ENCODE peak calls at places on chromosomes 5 and 9, in ten cellular contexts. G, V, I, H, Q, W, Y, L, K and E are unnamed samples.

GRCh38 chr9:117723986-117724654 is 19.9 kb downstream of the TLR4 start:
- DNase-seq in K (no peak), L (no peak), I (no peak), H (no peak), Q (no peak), G (no peak), Y (no peak), V (no peak), W (no peak), E (no peak)

GRCh38 chr9:18935521-18935920 is 97.5 kb downstream of the SAXO1 start:
- DNase-seq in Q (no peak), H (no peak), L (no peak), V (no peak), Y (no peak), I (no peak), G (no peak), K (no peak), W (peak), E (no peak)

GRCh38 chr5:9350301-9350797 is 195.5 kb downstream of the SEMA5A start:
- DNase-seq in Y (no peak), V (no peak), L (no peak), I (no peak), G (no peak), Q (no peak), W (peak), K (no peak), H (no peak), E (no peak)

GRCh38 chr5:111589320-111589719 is 77.0 kb upstream of the STARD4 start:
- DNase-seq in K (no peak), H (no peak), I (no peak), Y (peak), L (no peak), W (no peak), Q (no peak), G (no peak), V (no peak), E (no peak)

GRCh38 chr9:100641166-100641565 is 63.3 kb downstream of the CAVIN4 start:
- DNase-seq in Q (no peak), W (no peak), H (no peak), L (no peak), V (no peak), K (no peak), G (no peak), Y (no peak), I (no peak), E (no peak)

GRCh38 chr9:29039258-29039657 is 1466.0 kb upstream of the C9orf72 start:
- DNase-seq in G (no peak), W (no peak), Q (no peak), K (peak), Y (no peak), H (no peak), V (no peak), I (no peak), L (no peak), E (no peak)

GRCh38 chr9:129338701-129339445 is 160.8 kb upstream of the IER5L start:
- DNase-seq in H (no peak), I (no peak), K (no peak), V (no peak), Q (no peak), L (no peak), W (peak), G (no peak), Y (no peak), E (no peak)

GRCh38 chr9:123335227-123335985 is 20.6 kb upstream of the CRB2 start:
- DNase-seq in V (no peak), H (no peak), K (peak), G (no peak), W (peak), Q (no peak), Y (no peak), L (peak), I (no peak), E (no peak)

GRCh38 chr5:93141969-93142368 is 439.1 kb downstream of the NR2F1-AS1 start:
- DNase-seq in I (no peak), W (peak), K (no peak), H (no peak), Y (no peak), Q (no peak), G (no peak), V (no peak), L (no peak), E (no peak)

GRCh38 chr9:80679920-80680319 is 1009.4 kb downstream of the TLE1 start:
- DNase-seq in H (no peak), I (no peak), V (no peak), Y (no peak), K (peak), L (no peak), W (no peak), Q (no peak), G (no peak), E (no peak)

DNA sequence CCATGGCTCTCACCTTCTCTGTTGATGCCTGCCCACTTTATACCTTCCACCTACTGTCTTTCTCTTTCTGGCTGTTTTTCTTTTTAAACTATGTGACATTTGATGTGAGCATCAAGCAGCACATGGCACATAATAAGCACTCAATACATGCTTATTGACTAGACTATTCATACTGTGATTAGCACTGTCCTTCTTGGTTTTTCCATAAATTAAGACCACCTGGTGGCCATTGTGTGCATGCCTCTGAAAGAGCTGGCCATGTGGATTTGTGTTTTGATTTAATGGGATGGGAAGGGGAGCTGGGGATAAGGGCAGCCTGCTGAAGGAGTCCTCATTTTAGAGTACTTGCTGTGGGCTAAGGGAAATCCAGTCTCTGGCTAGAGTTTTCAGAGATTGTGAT is 79.4 kb downstream of the ARHGEF28 start:
- DNase-seq in G (no peak), W (no peak), H (no peak), Q (no peak), L (no peak), Y (no peak), V (no peak), K (no peak), I (no peak), E (no peak)
- TF ChIP-seq CTCF in G (no peak), W (no peak), H (no peak), Q (no peak), L (no peak), Y (no peak), V (no peak), K (no peak), I (no peak), E (no peak)

GRCh38 chr9:120894404-120895226 is 17.6 kb upstream of the PHF19 start:
- DNase-seq in G (no peak), L (peak), Q (no peak), W (no peak), K (no peak), I (no peak), Y (no peak), V (no peak), H (no peak), E (no peak)
- H3K4me3 ChIP-seq in G (peak), L (no peak), Q (no peak), W (no peak), K (no peak), I (no peak), Y (peak), V (peak), H (peak), E (no peak)

DNA sequence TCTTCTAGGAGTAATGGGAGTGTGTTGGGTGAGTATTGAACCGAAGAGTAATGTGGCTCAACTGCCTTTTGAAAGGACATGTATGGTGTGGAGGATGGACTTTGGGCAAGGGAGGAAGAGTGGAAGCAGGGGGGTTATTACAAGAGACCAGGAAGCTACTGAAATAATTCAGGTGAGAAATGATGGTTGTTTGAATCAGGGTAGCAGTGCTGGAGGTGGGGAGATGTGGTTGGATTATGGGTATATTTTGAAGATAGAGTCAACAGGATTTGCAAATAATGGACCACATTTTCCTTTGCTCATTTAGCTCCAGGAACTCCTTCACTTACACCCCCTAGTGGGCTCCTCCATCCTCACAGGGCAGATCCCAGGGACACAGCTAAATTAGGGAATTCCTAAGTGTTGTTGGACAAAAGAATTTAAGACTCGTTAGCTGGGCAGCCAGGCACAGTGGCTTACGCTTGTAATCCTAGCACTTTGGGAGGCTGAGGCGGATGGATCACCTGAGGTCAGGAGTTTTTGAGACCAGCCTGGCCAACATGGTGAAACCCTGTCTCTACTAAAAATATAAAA is 1.2 kb upstream of the SLC4A9 start:
- DNase-seq in I (no peak), L (no peak), G (no peak), Q (no peak), Y (no peak), H (no peak), V (no peak), W (peak), K (no peak), E (no peak)
- TF ChIP-seq CTCF in I (no peak), L (no peak), G (peak), Q (peak), Y (peak), H (peak), V (no peak), W (peak), K (peak), E (peak)

GRCh38 chr9:88643931-88644330 is 109.0 kb downstream of the NXNL2 start:
- DNase-seq in Y (no peak), W (no peak), K (no peak), H (no peak), V (no peak), G (no peak), Q (no peak), I (no peak), L (no peak), E (no peak)

GRCh38 chr9:88642333-88642732 is 107.4 kb downstream of the NXNL2 start:
- DNase-seq in Q (no peak), Y (no peak), L (no peak), H (no peak), V (no peak), W (no peak), K (no peak), G (no peak), I (no peak), E (no peak)

GRCh38 chr9:88646539-88646938 is 111.6 kb downstream of the NXNL2 start:
- DNase-seq in Y (no peak), V (no peak), W (no peak), L (no peak), G (no peak), I (no peak), K (no peak), Q (no peak), H (no peak), E (no peak)

GRCh38 chr9:88645869-88646204 is 110.9 kb downstream of the NXNL2 start:
- DNase-seq in H (no peak), I (no peak), K (no peak), G (no peak), V (no peak), W (no peak), L (no peak), Y (no peak), Q (no peak), E (no peak)

GRCh38 chr9:88645172-88645868 is 110.3 kb downstream of the NXNL2 start:
- DNase-seq in L (no peak), G (no peak), K (no peak), V (no peak), I (no peak), Y (no peak), H (no peak), W (peak), Q (no peak), E (no peak)
- H3K4me3 ChIP-seq in L (no peak), G (no peak), K (no peak), V (no peak), I (no peak), Y (no peak), H (no peak), W (no peak), Q (no peak), E (peak)

GRCh38 chr5:6830643-6831239 is 117.5 kb downstream of the TENT4A start:
- DNase-seq in H (no peak), W (no peak), G (no peak), V (no peak), I (no peak), Y (no peak), Q (no peak), L (no peak), K (no peak), E (no peak)

GRCh38 chr5:6832994-6833393 is 119.8 kb downstream of the TENT4A start:
- DNase-seq in K (no peak), G (no peak), H (no peak), W (no peak), Q (no peak), V (no peak), Y (no peak), L (no peak), I (no peak), E (no peak)

GRCh38 chr5:6833406-6833805 is 120.2 kb downstream of the TENT4A start:
- DNase-seq in Q (no peak), L (no peak), Y (no peak), V (no peak), K (no peak), G (no peak), H (no peak), I (no peak), W (no peak), E (no peak)

GRCh38 chr5:6832272-6832671 is 119.0 kb downstream of the TENT4A start:
- DNase-seq in Y (no peak), L (no peak), G (no peak), V (no peak), K (no peak), W (no peak), H (no peak), I (no peak), Q (no peak), E (no peak)

GRCh38 chr5:6831678-6832077 is 118.4 kb downstream of the TENT4A start:
- DNase-seq in Q (no peak), H (no peak), I (no peak), L (no peak), G (no peak), Y (no peak), K (no peak), V (no peak), W (no peak), E (no peak)
- TF ChIP-seq CTCF in Q (no peak), H (no peak), I (no peak), L (no peak), G (no peak), Y (no peak), K (no peak), V (no peak), W (no peak), E (peak)

GRCh38 chr9:136700309-136700708 is 12.1 kb upstream of the DIPK1B start:
- DNase-seq in L (no peak), Q (no peak), I (no peak), K (no peak), Y (no peak), W (peak), V (no peak), H (no peak), G (no peak), E (no peak)

GRCh38 chr9:136698681-136699246 is 11.5 kb upstream of the AGPAT2 start:
- DNase-seq in W (no peak), L (no peak), K (no peak), V (no peak), G (no peak), I (no peak), Q (no peak), H (no peak), Y (no peak), E (no peak)

GRCh38 chr9:136701665-136702048 is 10.7 kb upstream of the DIPK1B start:
- DNase-seq in Y (no peak), W (no peak), I (no peak), L (no peak), K (no peak), H (no peak), G (no peak), V (no peak), Q (no peak), E (no peak)

GRCh38 chr9:136703231-136703870 is 9.0 kb upstream of the DIPK1B start:
- DNase-seq in Q (no peak), V (no peak), L (no peak), I (no peak), Y (no peak), K (no peak), G (no peak), W (no peak), H (no peak), E (no peak)

DNA sequence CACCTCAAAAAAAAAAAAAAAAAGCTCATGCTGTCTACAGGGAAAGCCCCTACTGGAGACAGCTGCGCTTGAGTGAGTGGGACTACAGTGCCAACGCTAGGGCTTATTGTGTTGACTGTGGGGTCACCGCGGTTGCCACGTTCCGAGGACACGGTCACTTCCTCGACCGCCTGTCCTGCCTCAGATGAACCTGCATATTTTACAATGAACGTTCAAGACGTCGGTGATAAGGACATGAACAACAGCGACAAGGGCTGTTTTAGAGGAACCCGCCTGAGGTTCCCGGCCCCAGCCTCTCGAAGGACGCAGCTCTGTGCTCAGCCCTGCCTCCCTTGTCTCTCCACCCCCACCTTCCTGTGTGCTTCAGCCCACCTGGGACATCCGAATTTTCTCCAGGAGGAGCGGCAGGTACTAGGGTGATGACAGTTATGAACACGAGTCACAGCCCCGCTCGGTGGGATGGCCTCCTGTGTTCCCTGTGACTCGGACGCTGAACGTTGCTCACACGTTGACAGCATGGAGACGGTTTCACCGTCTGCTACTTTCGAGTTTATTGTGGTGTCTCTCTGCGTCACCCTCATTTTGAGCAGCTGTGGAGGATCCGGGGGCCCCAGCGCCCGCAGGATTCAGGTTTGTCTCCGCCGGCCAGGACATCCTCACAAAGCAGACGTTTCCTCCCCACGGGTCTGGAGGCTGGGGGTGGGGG is 11.3 kb upstream of the DIPK1B start:
- DNase-seq in L (no peak), Q (no peak), V (no peak), W (peak), I (no peak), Y (no peak), K (no peak), H (no peak), G (no peak), E (no peak)
- H3K4me3 ChIP-seq in L (no peak), Q (peak), V (no peak), W (no peak), I (no peak), Y (no peak), K (no peak), H (no peak), G (no peak), E (no peak)

GRCh38 chr5:7435503-7435902 is 39.6 kb downstream of the ADCY2 start:
- DNase-seq in I (no peak), Y (no peak), G (no peak), V (no peak), L (no peak), K (no peak), W (no peak), H (no peak), Q (no peak), E (no peak)

GRCh38 chr5:7437836-7438235 is 41.9 kb downstream of the ADCY2 start:
- DNase-seq in Y (no peak), L (no peak), Q (no peak), I (no peak), W (no peak), H (no peak), V (no peak), K (no peak), G (no peak), E (no peak)

GRCh38 chr5:7434937-7435336 is 39.0 kb downstream of the ADCY2 start:
- DNase-seq in K (no peak), V (no peak), G (no peak), W (no peak), L (no peak), H (no peak), Q (no peak), Y (no peak), I (no peak), E (no peak)

DNA sequence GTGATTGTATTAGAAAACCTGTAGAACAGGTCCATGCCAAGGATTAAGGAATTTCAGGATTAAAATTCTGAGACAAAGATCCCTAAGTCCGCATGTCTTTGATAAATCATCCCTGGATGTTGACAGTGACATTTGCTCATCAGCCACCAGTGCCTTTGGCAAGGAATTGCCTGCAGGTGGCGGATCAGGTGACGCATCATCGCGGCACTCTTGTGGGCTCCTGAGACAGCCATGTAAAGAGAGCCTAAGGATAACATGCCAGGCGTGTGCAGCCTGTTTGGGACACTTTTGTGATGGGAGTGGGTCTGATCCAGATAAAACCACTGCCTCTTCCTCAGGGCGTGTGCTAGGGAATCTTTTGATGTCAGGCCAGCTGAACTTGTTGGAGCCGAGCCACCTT is 40.6 kb downstream of the ADCY2 start:
- DNase-seq in H (no peak), L (no peak), I (no peak), K (no peak), Q (no peak), Y (no peak), G (no peak), V (no peak), W (no peak), E (no peak)
- TF ChIP-seq CTCF in H (no peak), L (no peak), I (no peak), K (no peak), Q (no peak), Y (no peak), G (no peak), V (no peak), W (no peak), E (peak)

DNA sequence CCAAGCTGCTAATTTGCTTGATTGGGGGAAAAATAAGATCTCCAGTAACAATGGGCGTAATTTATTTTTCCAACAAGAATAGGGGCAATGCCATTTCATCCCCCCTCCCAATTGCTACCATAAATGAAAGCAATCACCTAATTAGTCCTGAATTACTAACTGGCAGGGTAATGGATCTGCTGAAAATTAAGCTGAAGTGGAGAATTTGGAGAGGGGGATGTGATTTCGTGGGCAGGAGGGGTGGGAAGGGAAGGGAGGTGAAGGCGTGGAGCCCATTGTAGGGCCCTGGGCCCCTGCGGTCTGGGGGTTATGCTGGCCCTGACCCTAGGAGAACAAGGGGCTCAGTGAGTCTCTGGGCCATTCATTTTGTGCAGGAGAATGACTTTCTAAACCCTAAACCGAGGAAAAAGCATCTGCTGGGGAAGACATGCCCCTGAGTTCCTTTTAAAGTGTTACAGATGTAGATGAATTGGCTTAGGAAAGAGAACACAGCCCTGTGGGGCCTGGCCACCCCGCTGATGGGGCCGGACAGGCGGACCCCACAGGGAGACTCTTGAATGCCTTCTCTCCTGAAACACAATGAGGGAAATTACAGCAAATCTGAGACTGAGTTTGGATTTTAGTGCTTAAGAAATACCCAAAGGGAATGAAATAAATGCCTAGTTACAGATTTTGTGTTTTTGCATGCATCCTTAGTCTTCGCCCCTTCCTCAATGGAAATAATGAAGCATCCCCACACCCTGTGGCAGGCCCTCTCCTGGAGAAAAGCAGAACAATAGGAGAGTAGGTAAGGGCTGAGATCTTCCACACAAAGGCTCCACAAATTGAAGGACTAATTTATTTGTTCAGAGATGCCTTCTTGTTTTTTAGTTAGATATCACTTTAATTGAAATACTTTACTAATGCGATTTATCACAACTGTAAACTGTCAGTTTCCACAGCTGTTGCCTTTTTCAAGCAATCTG is 143.2 kb downstream of the PSAT1 start:
- DNase-seq in K (no peak), H (no peak), I (no peak), W (no peak), Y (no peak), L (no peak), Q (no peak), G (no peak), V (no peak), E (no peak)
- H3K4me3 ChIP-seq in K (no peak), H (no peak), I (no peak), W (no peak), Y (no peak), L (no peak), Q (no peak), G (peak), V (no peak), E (no peak)